ENCODE peak calls at places on chromosome 3, in five cellular contexts. T, A, O, Q and F are unnamed samples.

GRCh38 chr3:136838641-136839555 is 20.0 kb downstream of the SLC35G2 start:
- DNase-seq in T (no peak), A (no peak), O (no peak), Q (no peak), F (no peak)

GRCh38 chr3:111692593-111693552 is 97.7 kb upstream of the ZBED2 start:
- DNase-seq in T (no peak), A (no peak), O (no peak), Q (no peak), F (no peak)

GRCh38 chr3:175404026-175404425 is 544.9 kb downstream of the NAALADL2 start:
- DNase-seq in T (no peak), A (no peak), O (no peak), Q (no peak), F (no peak)

GRCh38 chr3:181316481-181316880 is 326.9 kb upstream of the DNAJC19 start:
- DNase-seq in T (no peak), A (peak; percentile 3), O (no peak), Q (no peak), F (no peak)

GRCh38 chr3:141239551-141240281 is 8.1 kb downstream of the PXYLP1 start:
- DNase-seq in T (no peak), A (no peak), O (no peak), Q (no peak), F (no peak)

GRCh38 chr3:140128217-140129137 is 193.5 kb downstream of the CLSTN2 start:
- DNase-seq in T (no peak), A (peak; percentile 41), O (peak; percentile 80), Q (no peak), F (no peak)

GRCh38 chr3:11349466-11349865 is 77.3 kb downstream of the ATG7 start:
- DNase-seq in T (no peak), A (no peak), O (no peak), Q (no peak), F (no peak)

GRCh38 chr3:109563149-109563548 is 225.8 kb upstream of the DPPA4 start:
- DNase-seq in T (peak; percentile 2), A (peak; percentile 67), O (no peak), Q (no peak), F (peak; percentile 58)

GRCh38 chr3:26915208-26915607 is 292.6 kb downstream of the LRRC3B start:
- DNase-seq in T (no peak), A (no peak), O (no peak), Q (no peak), F (no peak)